ENCODE peak calls at places on chromosomes 11 and 22, in nine cellular contexts. D is PC-3, Y is HCT116, V is K562, P is mammary epithelial cell, C is GM23248, E is neural progenitor cell, L is fibroblast of lung, J is DND-41. O is an unnamed sample.

GRCh38 chr11:64809781-64810241 is 540 bp downstream of the MEN1 start:
- DNase-seq in V (peak; percentile 44), D (peak; percentile 59), J (no peak), C (peak; percentile 57), E (peak; percentile 71), Y (peak; percentile 12), L (peak; percentile 14), P (peak; percentile 63), O (peak; percentile 78)

GRCh38 chr22:36234211-36234610 is 5.1 kb downstream of the APOL2 start:
- DNase-seq in C (no peak), P (no peak), D (no peak), Y (no peak), E (no peak), J (no peak), V (no peak), L (no peak), O (no peak)

GRCh38 chr11:70203749-70204465 is 811 bp downstream of the FADD start:
- DNase-seq in P (peak; percentile 90), V (peak; percentile 82), Y (peak; percentile 19), C (peak; percentile 96), L (peak; percentile 87), J (peak; percentile 80), D (peak; percentile 97), E (peak; percentile 49), O (peak; percentile 91)

GRCh38 chr11:20110908-20111669 is 49.2 kb downstream of the DBX1 start:
- DNase-seq in J (peak; percentile 48), P (peak; percentile 93), C (peak; percentile 71), L (peak; percentile 98), V (peak; percentile 75), Y (peak; percentile 72), E (peak; percentile 76), D (peak; percentile 90), O (peak; percentile 81)

GRCh38 chr11:19713221-19714092 is 820 bp downstream of the NAV2 start:
- DNase-seq in P (no peak), J (no peak), V (no peak), Y (no peak), C (peak; percentile 42), D (no peak), L (no peak), E (peak; percentile 39), O (peak; percentile 15)

GRCh38 chr11:96426356-96427103 is 36.7 kb downstream of the JRKL start:
- DNase-seq in V (peak; percentile 41), J (no peak), D (peak; percentile 72), Y (peak; percentile 19), P (peak; percentile 12), E (peak; percentile 63), L (peak; percentile 39), C (peak; percentile 66), O (peak; percentile 47)

GRCh38 chr22:24159650-24160049 is 21.6 kb upstream of the SUSD2 start:
- DNase-seq in J (no peak), Y (no peak), L (no peak), D (no peak), V (no peak), C (no peak), P (no peak), E (no peak), O (no peak)

GRCh38 chr11:65444314-65445051 is 21.9 kb downstream of the NEAT1 start:
- DNase-seq in C (peak; percentile 50), D (peak; percentile 3), E (no peak), L (no peak), P (peak; percentile 36), Y (no peak), V (no peak), J (no peak), O (no peak)

GRCh38 chr11:3614742-3615171 is 27.0 kb downstream of the ART5 start:
- DNase-seq in C (peak; percentile 55), Y (no peak), L (no peak), P (peak; percentile 43), D (peak; percentile 18), E (no peak), V (no peak), J (peak; percentile 10), O (no peak)

GRCh38 chr11:19087658-19088057 is 27.1 kb upstream of the MRGPRX2 start:
- DNase-seq in Y (no peak), V (no peak), P (peak; percentile 60), D (peak; percentile 92), E (no peak), C (peak; percentile 81), L (peak; percentile 91), J (no peak), O (no peak)

GRCh38 chr11:134752526-134752925 is 340.5 kb upstream of the B3GAT1 start:
- DNase-seq in E (no peak), Y (no peak), P (no peak), L (no peak), J (no peak), C (no peak), D (no peak), V (no peak), O (no peak)

GRCh38 chr11:113562981-113563461 is 87.8 kb upstream of the DRD2 start:
- DNase-seq in V (no peak), P (no peak), E (no peak), L (no peak), D (peak; percentile 48), C (peak; percentile 22), J (no peak), Y (no peak), O (no peak)

GRCh38 chr22:31449521-31449920 is 40.1 kb downstream of the EIF4ENIF1 start:
- DNase-seq in C (no peak), E (no peak), V (no peak), Y (no peak), P (no peak), J (no peak), L (no peak), D (no peak), O (no peak)

GRCh38 chr11:93541884-93542752 is 1.1 kb downstream of the SMCO4 start:
- DNase-seq in E (peak; percentile 59), V (peak; percentile 76), Y (no peak), D (peak; percentile 77), L (peak; percentile 82), J (peak; percentile 73), C (peak; percentile 75), P (peak; percentile 44), O (peak; percentile 63)
- TF ChIP-seq EZH2 in E (no peak), V (no peak), Y (no peak), D (no peak), L (no peak), J (no peak), C (no peak), P (no peak), O (no peak)

DNA sequence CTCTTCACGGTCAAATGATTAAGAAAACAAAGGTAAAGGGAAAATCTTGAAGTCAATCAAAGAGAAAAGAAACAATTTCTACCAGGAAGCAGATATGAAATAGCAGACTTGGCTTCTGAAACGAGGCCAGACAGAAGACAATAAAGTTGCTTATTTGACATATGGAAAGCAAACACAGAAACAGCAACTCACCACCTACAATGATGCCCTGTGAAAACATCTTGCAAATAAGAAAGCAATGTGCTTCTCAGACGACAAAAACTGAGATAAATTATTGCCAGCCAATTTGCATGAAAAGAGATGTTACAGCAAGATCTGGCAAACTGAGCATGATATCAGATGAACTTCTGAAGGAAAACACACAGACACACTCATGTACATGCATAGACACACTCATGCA is 45.9 kb upstream of the CTSC start:
- DNase-seq in C (no peak), J (no peak), Y (no peak), L (peak; percentile 9), E (no peak), P (no peak), V (no peak), D (peak; percentile 48), O (no peak)
- H2AFZ ChIP-seq in C (peak overlapping the region; percentile 26), J (no peak overlapping the region), Y (no peak overlapping the region), L (no peak overlapping the region), E (no peak overlapping the region), P (no peak overlapping the region), V (no peak overlapping the region), D (peak overlapping the region; percentile 34), O (no peak overlapping the region)

DNA sequence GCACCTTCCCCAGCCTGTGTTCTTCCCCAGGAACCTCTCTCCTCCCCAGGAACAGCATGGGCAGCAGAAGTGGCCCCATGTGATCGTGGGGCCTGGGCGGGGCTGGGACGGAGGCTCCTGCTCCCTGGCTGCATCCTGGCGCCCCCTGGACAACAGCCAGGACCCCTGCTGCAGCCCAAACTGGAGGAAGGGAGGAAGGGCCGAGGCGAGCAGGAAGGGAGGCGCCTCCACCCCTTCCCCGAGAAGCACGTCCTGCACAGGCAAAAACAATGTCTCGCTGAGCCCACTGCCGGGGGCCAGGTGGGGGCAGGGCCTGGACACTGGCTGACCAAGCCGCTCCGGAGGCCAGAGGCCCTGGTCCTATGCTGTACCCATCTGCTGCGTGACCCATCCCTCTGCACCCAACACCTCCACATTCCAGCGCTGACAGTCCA is 15.0 kb upstream of the MFNG start:
- DNase-seq in Y (no peak), J (no peak), P (no peak), L (no peak), V (no peak), D (no peak), C (no peak), E (no peak), O (no peak)
- H3K4me1 ChIP-seq in Y (peaks cover 82% of the 10 kb centered on the region), J (no peaks in the 10 kb centered on the region), P (peaks cover 76% of the 10 kb centered on the region), L (peaks cover 19% of the 10 kb centered on the region), V (peaks cover 39% of the 10 kb centered on the region), D (peaks cover 42% of the 10 kb centered on the region), C (peaks cover 19% of the 10 kb centered on the region), E (peaks cover 11% of the 10 kb centered on the region), O (peaks cover 51% of the 10 kb centered on the region)

DNA sequence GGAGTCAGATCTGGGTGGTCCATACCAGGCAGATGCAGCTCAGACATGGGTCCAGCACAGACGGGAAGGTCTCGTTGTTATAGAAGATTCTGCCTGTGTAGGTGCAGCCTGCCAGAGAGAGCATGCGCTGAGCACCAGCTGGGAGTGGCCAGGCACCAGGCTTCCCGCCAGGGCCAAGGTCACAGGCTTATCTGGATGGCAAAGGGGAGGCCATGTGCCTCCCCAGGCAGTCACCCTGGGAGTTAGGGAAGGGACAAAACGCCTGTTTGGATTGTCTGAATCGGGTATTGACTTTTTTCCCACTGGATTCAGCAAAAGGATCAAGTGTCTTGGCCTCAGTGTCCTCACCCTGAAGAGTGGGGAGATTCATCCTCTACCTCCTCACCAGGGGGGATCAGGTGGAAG is 26.5 kb downstream of the PGA5 start:
- DNase-seq in P (no peak), D (no peak), E (no peak), V (peak; percentile 76), J (no peak), C (no peak), Y (no peak), L (no peak), O (peak; percentile 35)
- TF ChIP-seq EZH2 in P (no peak), D (no peak), E (no peak), V (no peak), J (no peak), C (no peak), Y (no peak), L (no peak), O (no peak)

GRCh38 chr11:2321311-2321683 is 19.5 kb downstream of the TSPAN32 start:
- DNase-seq in Y (no peak), D (no peak), L (no peak), E (no peak), J (no peak), C (no peak), V (no peak), P (no peak), O (no peak)
- H2AFZ ChIP-seq in Y (no peak overlapping the region), D (no peak overlapping the region), L (no peak overlapping the region), E (no peak overlapping the region), J (no peak overlapping the region), C (no peak overlapping the region), V (no peak overlapping the region), P (no peak overlapping the region), O (no peak overlapping the region)

GRCh38 chr11:119188067-119188466 is 2.8 kb downstream of the NHERF4 start:
- DNase-seq in P (no peak), V (no peak), L (no peak), C (no peak), D (no peak), J (no peak), Y (no peak), E (no peak), O (no peak)
- H3K4me1 ChIP-seq in P (no peaks in the 10 kb centered on the region), V (peaks cover 32% of the 10 kb centered on the region), L (no peaks in the 10 kb centered on the region), C (no peaks in the 10 kb centered on the region), D (peaks cover 22% of the 10 kb centered on the region), J (no peaks in the 10 kb centered on the region), Y (peaks cover 17% of the 10 kb centered on the region), E (no peaks in the 10 kb centered on the region), O (peaks cover 7% of the 10 kb centered on the region)

GRCh38 chr11:73814812-73815211 is 27.1 kb downstream of the MRPL48 start:
- DNase-seq in D (no peak), L (no peak), V (no peak), Y (no peak), E (no peak), P (no peak), J (no peak), C (no peak), O (no peak)
- TF ChIP-seq EZH2 in D (no peak), L (no peak), V (no peak), Y (no peak), E (no peak), P (no peak), J (no peak), C (no peak), O (no peak)

O was measured in hepatocyte.